ENCODE peak calls at places on chromosomes 5 and 9, in eight cellular contexts. H, N, L, Z, P, T, W and K are unnamed samples.

GRCh38 chr9:127225747-127226646 is 38.6 kb upstream of the GARNL3 start:
- DNase-seq in H (no peak), N (no peak), L (no peak), Z (no peak), P (peak; percentile 54), T (peak; percentile 90), W (no peak), K (no peak)

GRCh38 chr5:135629164-135629563 is 50.4 kb upstream of the CXCL14 start:
- DNase-seq in H (no peak), N (no peak), L (no peak), Z (no peak), P (no peak), T (no peak), W (no peak), K (no peak)

GRCh38 chr9:16342621-16343020 is 527.8 kb downstream of the BNC2 start:
- DNase-seq in H (no peak), N (no peak), L (no peak), Z (no peak), P (no peak), T (no peak), W (no peak), K (peak; percentile 61)

GRCh38 chr9:105290401-105290800 is 46.0 kb downstream of the SLC44A1 start:
- DNase-seq in H (no peak), N (no peak), L (no peak), Z (peak; percentile 66), P (no peak), T (no peak), W (no peak), K (peak; percentile 57)

GRCh38 chr9:13718539-13718938 is 439.0 kb upstream of the MPDZ start:
- DNase-seq in H (no peak), N (no peak), L (no peak), Z (no peak), P (no peak), T (no peak), W (no peak), K (no peak)

GRCh38 chr5:7464182-7464581 is 68.2 kb downstream of the ADCY2 start:
- DNase-seq in H (no peak), N (no peak), L (no peak), Z (no peak), P (no peak), T (no peak), W (no peak), K (no peak)

GRCh38 chr5:80068775-80069174 is 33.6 kb downstream of the THBS4 start:
- DNase-seq in H (no peak), N (no peak), L (no peak), Z (no peak), P (no peak), T (no peak), W (no peak), K (no peak)

GRCh38 chr9:75891277-75892167 is 1.0 kb downstream of the PCSK5 start:
- DNase-seq in H (peak; percentile 23), N (no peak), L (no peak), Z (peak; percentile 6), P (no peak), T (no peak), W (peak; percentile 38), K (peak; percentile 46)

GRCh38 chr9:131593936-131594665 is 48.8 kb downstream of the PRRT1B start:
- DNase-seq in H (no peak), N (no peak), L (no peak), Z (no peak), P (no peak), T (no peak), W (no peak), K (no peak)

GRCh38 chr9:122119721-122120120 is 26.6 kb upstream of the TTLL11 start:
- DNase-seq in H (no peak), N (no peak), L (no peak), Z (no peak), P (no peak), T (no peak), W (no peak), K (no peak)

GRCh38 chr9:87267701-87268100 is 230.0 kb upstream of the DAPK1 start:
- DNase-seq in H (no peak), N (no peak), L (no peak), Z (peak; percentile 67), P (no peak), T (no peak), W (no peak), K (peak; percentile 92)

GRCh38 chr5:37696190-37697021 is 143.4 kb downstream of the GDNF start:
- DNase-seq in H (no peak), N (peak; percentile 22), L (no peak), Z (peak; percentile 58), P (peak; percentile 60), T (no peak), W (no peak), K (peak; percentile 51)

GRCh38 chr9:134630861-134631260 is 10.7 kb upstream of the COL5A1 start:
- DNase-seq in H (peak; percentile 6), N (no peak), L (no peak), Z (no peak), P (no peak), T (no peak), W (no peak), K (no peak)

GRCh38 chr9:16139781-16140180 is 586.9 kb downstream of the CCDC171 start:
- DNase-seq in H (no peak), N (no peak), L (no peak), Z (no peak), P (no peak), T (no peak), W (no peak), K (no peak)

GRCh38 chr9:99579964-99580363 is 241.7 kb upstream of the NR4A3 start:
- DNase-seq in H (no peak), N (no peak), L (no peak), Z (peak; percentile 6), P (no peak), T (no peak), W (no peak), K (no peak)